ENCODE peak calls at places on chromosome 10, in ten cellular contexts. One of them, this sample, is unnamed.

GRCh38 chr10:1070939-1071338 is 14.8 kb downstream of the WDR37 start:
- DNase-seq in ACHN: no peak
- DNase-seq in NCI-H1694 treated with DMSO at 0.1 percent for 48 hours: no peak
- DNase-seq in AG04450: no peak
- DNase-seq in mucosa of descending colon: no peak
- DNase-seq in activated CD4-positive, alpha-beta T cell treated with anti-CD3 and anti-CD28 coated beads for 1 hour: no peak
- DNase-seq in HTR-8/SVneo: no peak
- DNase-seq in skeletal muscle cell: no peak
- DNase-seq in anterior cingulate cortex: no peak
- DNase-seq in stimulated activated CD4-positive, alpha-beta T cell treated with anti-CD3 and anti-CD28 coated beads, TNF-alpha, amount 100 ng/mL, for 4 hours: no peak
- DNase-seq in this sample: no peak

GRCh38 chr10:101903827-101904520 is 60.4 kb upstream of the KCNIP2 start:
- DNase-seq in ACHN: no peak
- DNase-seq in NCI-H1694 treated with DMSO at 0.1 percent for 48 hours: peak; percentile 88
- DNase-seq in AG04450: no peak
- DNase-seq in mucosa of descending colon: no peak
- DNase-seq in activated CD4-positive, alpha-beta T cell treated with anti-CD3 and anti-CD28 coated beads for 1 hour: no peak
- DNase-seq in HTR-8/SVneo: no peak
- DNase-seq in skeletal muscle cell: peak; percentile 55
- DNase-seq in anterior cingulate cortex: no peak
- DNase-seq in stimulated activated CD4-positive, alpha-beta T cell treated with anti-CD3 and anti-CD28 coated beads, TNF-alpha, amount 100 ng/mL, for 4 hours: no peak
- DNase-seq in this sample: no peak

GRCh38 chr10:133124357-133125211 is 35.4 kb upstream of the KNDC1 start:
- DNase-seq in ACHN: peak; percentile 21
- DNase-seq in NCI-H1694 treated with DMSO at 0.1 percent for 48 hours: no peak
- DNase-seq in AG04450: no peak
- DNase-seq in mucosa of descending colon: peak; percentile 43
- DNase-seq in activated CD4-positive, alpha-beta T cell treated with anti-CD3 and anti-CD28 coated beads for 1 hour: no peak
- DNase-seq in HTR-8/SVneo: no peak
- DNase-seq in skeletal muscle cell: no peak
- DNase-seq in anterior cingulate cortex: no peak
- DNase-seq in stimulated activated CD4-positive, alpha-beta T cell treated with anti-CD3 and anti-CD28 coated beads, TNF-alpha, amount 100 ng/mL, for 4 hours: no peak
- DNase-seq in this sample: no peak

GRCh38 chr10:74825033-74825370 is 1.4 kb upstream of the KAT6B start:
- DNase-seq in ACHN: no peak
- DNase-seq in NCI-H1694 treated with DMSO at 0.1 percent for 48 hours: no peak
- DNase-seq in AG04450: no peak
- DNase-seq in mucosa of descending colon: peak; percentile 77
- DNase-seq in activated CD4-positive, alpha-beta T cell treated with anti-CD3 and anti-CD28 coated beads for 1 hour: peak; percentile 42
- DNase-seq in HTR-8/SVneo: peak; percentile 25
- DNase-seq in skeletal muscle cell: no peak
- DNase-seq in anterior cingulate cortex: peak; percentile 43
- DNase-seq in stimulated activated CD4-positive, alpha-beta T cell treated with anti-CD3 and anti-CD28 coated beads, TNF-alpha, amount 100 ng/mL, for 4 hours: peak; percentile 47
- DNase-seq in this sample: peak; percentile 13

GRCh38 chr10:17643339-17643754 is 604 bp upstream of the STAM start:
- DNase-seq in ACHN: peak; percentile 90
- DNase-seq in NCI-H1694 treated with DMSO at 0.1 percent for 48 hours: no peak
- DNase-seq in AG04450: no peak
- DNase-seq in mucosa of descending colon: peak; percentile 81
- DNase-seq in activated CD4-positive, alpha-beta T cell treated with anti-CD3 and anti-CD28 coated beads for 1 hour: no peak
- DNase-seq in HTR-8/SVneo: peak; percentile 51
- DNase-seq in skeletal muscle cell: peak; percentile 55
- DNase-seq in anterior cingulate cortex: no peak
- DNase-seq in stimulated activated CD4-positive, alpha-beta T cell treated with anti-CD3 and anti-CD28 coated beads, TNF-alpha, amount 100 ng/mL, for 4 hours: no peak
- DNase-seq in this sample: no peak

GRCh38 chr10:68471063-68471585 is 649 bp downstream of the DNA2 start:
- DNase-seq in ACHN: peak; percentile 6
- DNase-seq in NCI-H1694 treated with DMSO at 0.1 percent for 48 hours: no peak
- DNase-seq in AG04450: no peak
- DNase-seq in mucosa of descending colon: no peak
- DNase-seq in activated CD4-positive, alpha-beta T cell treated with anti-CD3 and anti-CD28 coated beads for 1 hour: no peak
- DNase-seq in HTR-8/SVneo: no peak
- DNase-seq in skeletal muscle cell: no peak
- DNase-seq in anterior cingulate cortex: no peak
- DNase-seq in stimulated activated CD4-positive, alpha-beta T cell treated with anti-CD3 and anti-CD28 coated beads, TNF-alpha, amount 100 ng/mL, for 4 hours: no peak
- DNase-seq in this sample: peak; percentile 56

GRCh38 chr10:110356628-110357245 is 52.0 kb upstream of the SMNDC1 start:
- DNase-seq in ACHN: peak; percentile 95
- DNase-seq in NCI-H1694 treated with DMSO at 0.1 percent for 48 hours: no peak
- DNase-seq in AG04450: peak; percentile 39
- DNase-seq in mucosa of descending colon: peak; percentile 82
- DNase-seq in activated CD4-positive, alpha-beta T cell treated with anti-CD3 and anti-CD28 coated beads for 1 hour: peak; percentile 41
- DNase-seq in HTR-8/SVneo: no peak
- DNase-seq in skeletal muscle cell: peak; percentile 89
- DNase-seq in anterior cingulate cortex: no peak
- DNase-seq in stimulated activated CD4-positive, alpha-beta T cell treated with anti-CD3 and anti-CD28 coated beads, TNF-alpha, amount 100 ng/mL, for 4 hours: no peak
- DNase-seq in this sample: no peak

GRCh38 chr10:33897255-33897893 is 562.9 kb upstream of the NRP1 start:
- DNase-seq in ACHN: no peak
- DNase-seq in NCI-H1694 treated with DMSO at 0.1 percent for 48 hours: no peak
- DNase-seq in AG04450: no peak
- DNase-seq in mucosa of descending colon: no peak
- DNase-seq in activated CD4-positive, alpha-beta T cell treated with anti-CD3 and anti-CD28 coated beads for 1 hour: no peak
- DNase-seq in HTR-8/SVneo: no peak
- DNase-seq in skeletal muscle cell: no peak
- DNase-seq in anterior cingulate cortex: no peak
- DNase-seq in stimulated activated CD4-positive, alpha-beta T cell treated with anti-CD3 and anti-CD28 coated beads, TNF-alpha, amount 100 ng/mL, for 4 hours: no peak
- DNase-seq in this sample: no peak

GRCh38 chr10:28020080-28020860 is 21.4 kb upstream of the ODAD2 start:
- DNase-seq in ACHN: no peak
- DNase-seq in NCI-H1694 treated with DMSO at 0.1 percent for 48 hours: no peak
- DNase-seq in AG04450: no peak
- DNase-seq in mucosa of descending colon: no peak
- DNase-seq in activated CD4-positive, alpha-beta T cell treated with anti-CD3 and anti-CD28 coated beads for 1 hour: no peak
- DNase-seq in HTR-8/SVneo: no peak
- DNase-seq in skeletal muscle cell: peak; percentile 21
- DNase-seq in anterior cingulate cortex: no peak
- DNase-seq in stimulated activated CD4-positive, alpha-beta T cell treated with anti-CD3 and anti-CD28 coated beads, TNF-alpha, amount 100 ng/mL, for 4 hours: no peak
- DNase-seq in this sample: no peak

GRCh38 chr10:96261930-96262329 is 9.4 kb downstream of the BLNK start:
- DNase-seq in ACHN: no peak
- DNase-seq in NCI-H1694 treated with DMSO at 0.1 percent for 48 hours: no peak
- DNase-seq in AG04450: no peak
- DNase-seq in mucosa of descending colon: no peak
- DNase-seq in activated CD4-positive, alpha-beta T cell treated with anti-CD3 and anti-CD28 coated beads for 1 hour: no peak
- DNase-seq in HTR-8/SVneo: no peak
- DNase-seq in skeletal muscle cell: no peak
- DNase-seq in anterior cingulate cortex: no peak
- DNase-seq in stimulated activated CD4-positive, alpha-beta T cell treated with anti-CD3 and anti-CD28 coated beads, TNF-alpha, amount 100 ng/mL, for 4 hours: no peak
- DNase-seq in this sample: no peak

GRCh38 chr10:16822726-16823360 is 5.6 kb upstream of the RSU1 start:
- DNase-seq in ACHN: no peak
- DNase-seq in NCI-H1694 treated with DMSO at 0.1 percent for 48 hours: no peak
- DNase-seq in AG04450: no peak
- DNase-seq in mucosa of descending colon: no peak
- DNase-seq in activated CD4-positive, alpha-beta T cell treated with anti-CD3 and anti-CD28 coated beads for 1 hour: no peak
- DNase-seq in HTR-8/SVneo: no peak
- DNase-seq in skeletal muscle cell: no peak
- DNase-seq in anterior cingulate cortex: no peak
- DNase-seq in stimulated activated CD4-positive, alpha-beta T cell treated with anti-CD3 and anti-CD28 coated beads, TNF-alpha, amount 100 ng/mL, for 4 hours: no peak
- DNase-seq in this sample: no peak

GRCh38 chr10:100101526-100102076 is 19.9 kb upstream of the CPN1 start:
- DNase-seq in ACHN: peak; percentile 10
- DNase-seq in NCI-H1694 treated with DMSO at 0.1 percent for 48 hours: no peak
- DNase-seq in AG04450: no peak
- DNase-seq in mucosa of descending colon: no peak
- DNase-seq in activated CD4-positive, alpha-beta T cell treated with anti-CD3 and anti-CD28 coated beads for 1 hour: no peak
- DNase-seq in HTR-8/SVneo: no peak
- DNase-seq in skeletal muscle cell: no peak
- DNase-seq in anterior cingulate cortex: no peak
- DNase-seq in stimulated activated CD4-positive, alpha-beta T cell treated with anti-CD3 and anti-CD28 coated beads, TNF-alpha, amount 100 ng/mL, for 4 hours: no peak
- DNase-seq in this sample: no peak

GRCh38 chr10:80473692-80474596 is 19.8 kb downstream of the TSPAN14 start:
- DNase-seq in ACHN: peak; percentile 70
- DNase-seq in NCI-H1694 treated with DMSO at 0.1 percent for 48 hours: no peak
- DNase-seq in AG04450: no peak
- DNase-seq in mucosa of descending colon: no peak
- DNase-seq in activated CD4-positive, alpha-beta T cell treated with anti-CD3 and anti-CD28 coated beads for 1 hour: no peak
- DNase-seq in HTR-8/SVneo: no peak
- DNase-seq in skeletal muscle cell: no peak
- DNase-seq in anterior cingulate cortex: no peak
- DNase-seq in stimulated activated CD4-positive, alpha-beta T cell treated with anti-CD3 and anti-CD28 coated beads, TNF-alpha, amount 100 ng/mL, for 4 hours: no peak
- DNase-seq in this sample: no peak

GRCh38 chr10:86970152-86970886 is 2.0 kb downstream of the ADIRF start:
- DNase-seq in ACHN: peak; percentile 54
- DNase-seq in NCI-H1694 treated with DMSO at 0.1 percent for 48 hours: no peak
- DNase-seq in AG04450: no peak
- DNase-seq in mucosa of descending colon: peak; percentile 83
- DNase-seq in activated CD4-positive, alpha-beta T cell treated with anti-CD3 and anti-CD28 coated beads for 1 hour: no peak
- DNase-seq in HTR-8/SVneo: no peak
- DNase-seq in skeletal muscle cell: no peak
- DNase-seq in anterior cingulate cortex: no peak
- DNase-seq in stimulated activated CD4-positive, alpha-beta T cell treated with anti-CD3 and anti-CD28 coated beads, TNF-alpha, amount 100 ng/mL, for 4 hours: no peak
- DNase-seq in this sample: no peak

GRCh38 chr10:60820093-60820769 is 42.0 kb downstream of the CDK1 start:
- DNase-seq in ACHN: peak; percentile 14
- DNase-seq in NCI-H1694 treated with DMSO at 0.1 percent for 48 hours: no peak
- DNase-seq in AG04450: no peak
- DNase-seq in mucosa of descending colon: no peak
- DNase-seq in activated CD4-positive, alpha-beta T cell treated with anti-CD3 and anti-CD28 coated beads for 1 hour: no peak
- DNase-seq in HTR-8/SVneo: no peak
- DNase-seq in skeletal muscle cell: no peak
- DNase-seq in anterior cingulate cortex: no peak
- DNase-seq in stimulated activated CD4-positive, alpha-beta T cell treated with anti-CD3 and anti-CD28 coated beads, TNF-alpha, amount 100 ng/mL, for 4 hours: no peak
- DNase-seq in this sample: peak; percentile 35

GRCh38 chr10:45427956-45428338 is 53.9 kb downstream of the ALOX5 start:
- DNase-seq in ACHN: no peak
- DNase-seq in NCI-H1694 treated with DMSO at 0.1 percent for 48 hours: no peak
- DNase-seq in AG04450: no peak
- DNase-seq in mucosa of descending colon: no peak
- DNase-seq in activated CD4-positive, alpha-beta T cell treated with anti-CD3 and anti-CD28 coated beads for 1 hour: no peak
- DNase-seq in HTR-8/SVneo: no peak
- DNase-seq in skeletal muscle cell: no peak
- DNase-seq in anterior cingulate cortex: no peak
- DNase-seq in stimulated activated CD4-positive, alpha-beta T cell treated with anti-CD3 and anti-CD28 coated beads, TNF-alpha, amount 100 ng/mL, for 4 hours: no peak
- DNase-seq in this sample: no peak

GRCh38 chr10:69684020-69684980 is 54.3 kb downstream of the FAM241B start:
- DNase-seq in ACHN: no peak
- DNase-seq in NCI-H1694 treated with DMSO at 0.1 percent for 48 hours: no peak
- DNase-seq in AG04450: no peak
- DNase-seq in mucosa of descending colon: peak; percentile 90
- DNase-seq in activated CD4-positive, alpha-beta T cell treated with anti-CD3 and anti-CD28 coated beads for 1 hour: no peak
- DNase-seq in HTR-8/SVneo: no peak
- DNase-seq in skeletal muscle cell: no peak
- DNase-seq in anterior cingulate cortex: no peak
- DNase-seq in stimulated activated CD4-positive, alpha-beta T cell treated with anti-CD3 and anti-CD28 coated beads, TNF-alpha, amount 100 ng/mL, for 4 hours: no peak
- DNase-seq in this sample: peak; percentile 81

GRCh38 chr10:17009228-17009700 is 120.3 kb downstream of the CUBN start:
- DNase-seq in ACHN: no peak
- DNase-seq in NCI-H1694 treated with DMSO at 0.1 percent for 48 hours: no peak
- DNase-seq in AG04450: no peak
- DNase-seq in mucosa of descending colon: no peak
- DNase-seq in activated CD4-positive, alpha-beta T cell treated with anti-CD3 and anti-CD28 coated beads for 1 hour: no peak
- DNase-seq in HTR-8/SVneo: no peak
- DNase-seq in skeletal muscle cell: no peak
- DNase-seq in anterior cingulate cortex: no peak
- DNase-seq in stimulated activated CD4-positive, alpha-beta T cell treated with anti-CD3 and anti-CD28 coated beads, TNF-alpha, amount 100 ng/mL, for 4 hours: no peak
- DNase-seq in this sample: no peak

GRCh38 chr10:84613336-84614021 is 285.1 kb downstream of the CCSER2 start:
- DNase-seq in ACHN: peak; percentile 53
- DNase-seq in NCI-H1694 treated with DMSO at 0.1 percent for 48 hours: peak; percentile 58
- DNase-seq in AG04450: no peak
- DNase-seq in mucosa of descending colon: no peak
- DNase-seq in activated CD4-positive, alpha-beta T cell treated with anti-CD3 and anti-CD28 coated beads for 1 hour: no peak
- DNase-seq in HTR-8/SVneo: peak; percentile 10
- DNase-seq in skeletal muscle cell: no peak
- DNase-seq in anterior cingulate cortex: no peak
- DNase-seq in stimulated activated CD4-positive, alpha-beta T cell treated with anti-CD3 and anti-CD28 coated beads, TNF-alpha, amount 100 ng/mL, for 4 hours: no peak
- DNase-seq in this sample: peak; percentile 79

GRCh38 chr10:34305189-34305588 is 509.9 kb downstream of the PARD3 start:
- DNase-seq in ACHN: no peak
- DNase-seq in NCI-H1694 treated with DMSO at 0.1 percent for 48 hours: no peak
- DNase-seq in AG04450: no peak
- DNase-seq in mucosa of descending colon: no peak
- DNase-seq in activated CD4-positive, alpha-beta T cell treated with anti-CD3 and anti-CD28 coated beads for 1 hour: no peak
- DNase-seq in HTR-8/SVneo: no peak
- DNase-seq in skeletal muscle cell: no peak
- DNase-seq in anterior cingulate cortex: no peak
- DNase-seq in stimulated activated CD4-positive, alpha-beta T cell treated with anti-CD3 and anti-CD28 coated beads, TNF-alpha, amount 100 ng/mL, for 4 hours: no peak
- DNase-seq in this sample: peak; percentile 87

GRCh38 chr10:132454296-132455198 is 57.5 kb downstream of the PWWP2B start:
- DNase-seq in ACHN: no peak
- DNase-seq in NCI-H1694 treated with DMSO at 0.1 percent for 48 hours: no peak
- DNase-seq in AG04450: no peak
- DNase-seq in mucosa of descending colon: peak; percentile 56
- DNase-seq in activated CD4-positive, alpha-beta T cell treated with anti-CD3 and anti-CD28 coated beads for 1 hour: no peak
- DNase-seq in HTR-8/SVneo: no peak
- DNase-seq in skeletal muscle cell: no peak
- DNase-seq in anterior cingulate cortex: no peak
- DNase-seq in stimulated activated CD4-positive, alpha-beta T cell treated with anti-CD3 and anti-CD28 coated beads, TNF-alpha, amount 100 ng/mL, for 4 hours: no peak
- DNase-seq in this sample: no peak

GRCh38 chr10:79050896-79051555 is 17.7 kb upstream of the ZMIZ1 start:
- DNase-seq in ACHN: no peak
- DNase-seq in NCI-H1694 treated with DMSO at 0.1 percent for 48 hours: no peak
- DNase-seq in AG04450: no peak
- DNase-seq in mucosa of descending colon: peak; percentile 45
- DNase-seq in activated CD4-positive, alpha-beta T cell treated with anti-CD3 and anti-CD28 coated beads for 1 hour: no peak
- DNase-seq in HTR-8/SVneo: no peak
- DNase-seq in skeletal muscle cell: no peak
- DNase-seq in anterior cingulate cortex: no peak
- DNase-seq in stimulated activated CD4-positive, alpha-beta T cell treated with anti-CD3 and anti-CD28 coated beads, TNF-alpha, amount 100 ng/mL, for 4 hours: no peak
- DNase-seq in this sample: peak; percentile 17

GRCh38 chr10:75681334-75681733 is 249.9 kb downstream of the LRMDA start:
- DNase-seq in ACHN: no peak
- DNase-seq in NCI-H1694 treated with DMSO at 0.1 percent for 48 hours: no peak
- DNase-seq in AG04450: no peak
- DNase-seq in mucosa of descending colon: no peak
- DNase-seq in activated CD4-positive, alpha-beta T cell treated with anti-CD3 and anti-CD28 coated beads for 1 hour: no peak
- DNase-seq in HTR-8/SVneo: no peak
- DNase-seq in skeletal muscle cell: no peak
- DNase-seq in anterior cingulate cortex: no peak
- DNase-seq in stimulated activated CD4-positive, alpha-beta T cell treated with anti-CD3 and anti-CD28 coated beads, TNF-alpha, amount 100 ng/mL, for 4 hours: no peak
- DNase-seq in this sample: no peak

GRCh38 chr10:76305930-76306612 is 874.6 kb downstream of the LRMDA start:
- DNase-seq in ACHN: no peak
- DNase-seq in NCI-H1694 treated with DMSO at 0.1 percent for 48 hours: no peak
- DNase-seq in AG04450: no peak
- DNase-seq in mucosa of descending colon: no peak
- DNase-seq in activated CD4-positive, alpha-beta T cell treated with anti-CD3 and anti-CD28 coated beads for 1 hour: no peak
- DNase-seq in HTR-8/SVneo: no peak
- DNase-seq in skeletal muscle cell: no peak
- DNase-seq in anterior cingulate cortex: no peak
- DNase-seq in stimulated activated CD4-positive, alpha-beta T cell treated with anti-CD3 and anti-CD28 coated beads, TNF-alpha, amount 100 ng/mL, for 4 hours: no peak
- DNase-seq in this sample: no peak

GRCh38 chr10:113425596-113425995 is 127.3 kb upstream of the HABP2 start:
- DNase-seq in ACHN: no peak
- DNase-seq in NCI-H1694 treated with DMSO at 0.1 percent for 48 hours: no peak
- DNase-seq in AG04450: no peak
- DNase-seq in mucosa of descending colon: no peak
- DNase-seq in activated CD4-positive, alpha-beta T cell treated with anti-CD3 and anti-CD28 coated beads for 1 hour: no peak
- DNase-seq in HTR-8/SVneo: no peak
- DNase-seq in skeletal muscle cell: no peak
- DNase-seq in anterior cingulate cortex: no peak
- DNase-seq in stimulated activated CD4-positive, alpha-beta T cell treated with anti-CD3 and anti-CD28 coated beads, TNF-alpha, amount 100 ng/mL, for 4 hours: no peak
- DNase-seq in this sample: no peak

GRCh38 chr10:118590334-118590733 is 5.1 kb downstream of the PRLHR start:
- DNase-seq in ACHN: peak; percentile 9
- DNase-seq in NCI-H1694 treated with DMSO at 0.1 percent for 48 hours: peak; percentile 50
- DNase-seq in AG04450: no peak
- DNase-seq in mucosa of descending colon: no peak
- DNase-seq in activated CD4-positive, alpha-beta T cell treated with anti-CD3 and anti-CD28 coated beads for 1 hour: no peak
- DNase-seq in HTR-8/SVneo: no peak
- DNase-seq in skeletal muscle cell: no peak
- DNase-seq in anterior cingulate cortex: no peak
- DNase-seq in stimulated activated CD4-positive, alpha-beta T cell treated with anti-CD3 and anti-CD28 coated beads, TNF-alpha, amount 100 ng/mL, for 4 hours: no peak
- DNase-seq in this sample: peak; percentile 19

GRCh38 chr10:114694735-114695134 is 36.7 kb upstream of the ABLIM1 start:
- DNase-seq in ACHN: peak; percentile 68
- DNase-seq in NCI-H1694 treated with DMSO at 0.1 percent for 48 hours: no peak
- DNase-seq in AG04450: no peak
- DNase-seq in mucosa of descending colon: no peak
- DNase-seq in activated CD4-positive, alpha-beta T cell treated with anti-CD3 and anti-CD28 coated beads for 1 hour: no peak
- DNase-seq in HTR-8/SVneo: no peak
- DNase-seq in skeletal muscle cell: no peak
- DNase-seq in anterior cingulate cortex: no peak
- DNase-seq in stimulated activated CD4-positive, alpha-beta T cell treated with anti-CD3 and anti-CD28 coated beads, TNF-alpha, amount 100 ng/mL, for 4 hours: no peak
- DNase-seq in this sample: peak; percentile 72

GRCh38 chr10:43824934-43825333 is 176.3 kb upstream of the ZNF32 start:
- DNase-seq in ACHN: no peak
- DNase-seq in NCI-H1694 treated with DMSO at 0.1 percent for 48 hours: no peak
- DNase-seq in AG04450: peak; percentile 32
- DNase-seq in mucosa of descending colon: no peak
- DNase-seq in activated CD4-positive, alpha-beta T cell treated with anti-CD3 and anti-CD28 coated beads for 1 hour: no peak
- DNase-seq in HTR-8/SVneo: no peak
- DNase-seq in skeletal muscle cell: no peak
- DNase-seq in anterior cingulate cortex: no peak
- DNase-seq in stimulated activated CD4-positive, alpha-beta T cell treated with anti-CD3 and anti-CD28 coated beads, TNF-alpha, amount 100 ng/mL, for 4 hours: no peak
- DNase-seq in this sample: no peak